ENCODE peak calls at places on chromosomes 12 and 14, in eight cellular contexts. Q is tibial nerve; V is ovary; M is Peyer's patch; O is glutamatergic neuron; D is adrenal gland; F is CD8-positive, alpha-beta T cell; Z is uterus. X is an unnamed sample.

GRCh38 chr12:98745578-98746391 is 100.7 kb downstream of the APAF1 start:
- DNase-seq in V (peak; percentile 41), M (no peak), F (no peak), D (peak; percentile 30), O (peak; percentile 48), Z (peak; percentile 18), Q (no peak), X (no peak)

GRCh38 chr12:26319511-26319910 is 124.1 kb downstream of the SSPN start:
- DNase-seq in O (no peak), Q (peak; percentile 49), Z (peak; percentile 61), D (peak; percentile 78), F (no peak), M (no peak), V (peak; percentile 81), X (no peak)

GRCh38 chr12:122318607-122319311 is 52.5 kb upstream of the VPS33A start:
- DNase-seq in D (peak; percentile 74), Q (no peak), O (no peak), V (no peak), M (no peak), Z (no peak), F (no peak), X (no peak)

GRCh38 chr12:70449074-70449757 is 83.1 kb downstream of the KCNMB4 start:
- DNase-seq in M (no peak), Q (no peak), Z (no peak), V (no peak), F (no peak), D (no peak), O (no peak), X (no peak)

GRCh38 chr12:4275869-4276253 is 2.3 kb downstream of the CCND2 start:
- DNase-seq in O (no peak), M (peak; percentile 60), Z (peak; percentile 66), Q (no peak), D (no peak), F (no peak), V (peak; percentile 22), X (no peak)

GRCh38 chr14:68945190-68945584 is 33.9 kb downstream of the ACTN1 start:
- DNase-seq in Q (no peak), M (no peak), F (no peak), D (no peak), V (no peak), O (no peak), Z (no peak), X (no peak)

GRCh38 chr12:104049278-104050257 is at the start of gene GLT8D2:
- DNase-seq in F (no peak), O (peak; percentile 34), V (peak; percentile 72), Z (peak; percentile 71), D (peak; percentile 48), Q (peak; percentile 56), M (peak; percentile 56), X (no peak)

GRCh38 chr14:69812725-69813124 is 15.7 kb upstream of the SLC10A1 start:
- DNase-seq in O (no peak), Z (no peak), F (no peak), D (no peak), V (no peak), M (no peak), Q (no peak), X (no peak)

GRCh38 chr14:92391746-92392145 is 68.8 kb downstream of the SLC24A4 start:
- DNase-seq in V (no peak), Z (no peak), O (no peak), Q (no peak), M (no peak), D (no peak), F (no peak), X (no peak)

GRCh38 chr12:30546121-30546520 is 149.5 kb downstream of the IPO8 start:
- DNase-seq in Q (no peak), O (no peak), V (no peak), M (no peak), D (no peak), Z (no peak), F (no peak), X (no peak)

GRCh38 chr14:91349481-91350074 is 68.0 kb downstream of the CCDC88C start:
- DNase-seq in V (no peak), F (no peak), D (no peak), Q (no peak), Z (no peak), O (no peak), M (no peak), X (no peak)

GRCh38 chr12:120115692-120116442 is 686 bp downstream of the RAB35 start:
- DNase-seq in D (peak; percentile 55), F (no peak), Z (no peak), O (peak; percentile 49), Q (no peak), V (peak; percentile 28), M (no peak), X (no peak)

GRCh38 chr12:117579939-117580717 is 218.7 kb upstream of the NOS1 start:
- DNase-seq in D (no peak), Z (no peak), M (no peak), Q (no peak), O (no peak), F (no peak), V (no peak), X (no peak)

GRCh38 chr12:52175411-52176350 is 16.1 kb downstream of the KRT80 start:
- DNase-seq in D (no peak), V (no peak), Z (no peak), M (no peak), Q (no peak), O (peak; percentile 14), F (no peak), X (no peak)

GRCh38 chr14:76133103-76133502 is 18.6 kb upstream of the GPATCH2L start:
- DNase-seq in F (no peak), V (no peak), Z (no peak), Q (no peak), O (no peak), D (no peak), M (no peak), X (no peak)

GRCh38 chr12:93573552-93574223 is 1.2 kb downstream of the SOCS2 start:
- DNase-seq in Q (no peak), O (no peak), F (no peak), D (peak; percentile 22), Z (peak; percentile 62), V (no peak), M (peak; percentile 54), X (no peak)

GRCh38 chr14:106691601-106692291 is 1165.4 kb downstream of the TMEM121 start:
- DNase-seq in M (no peak), F (peak; percentile 56), Q (no peak), O (no peak), V (no peak), Z (no peak), D (peak; percentile 16), X (peak; percentile 44)

GRCh38 chr12:1474567-1475153 is 119.7 kb downstream of the FBXL14 start:
- DNase-seq in D (no peak), F (no peak), O (no peak), Z (no peak), V (no peak), Q (no peak), M (no peak), X (no peak)

GRCh38 chr12:6218526-6218925 is 18.3 kb downstream of the CD9 start:
- DNase-seq in V (no peak), F (no peak), Q (no peak), Z (no peak), M (no peak), O (no peak), D (no peak), X (no peak)

GRCh38 chr14:76761198-76761848 is at the start of gene VASH1:
- DNase-seq in O (peak; percentile 85), Q (no peak), Z (no peak), M (peak; percentile 69), F (peak; percentile 77), D (peak; percentile 61), V (no peak), X (peak; percentile 58)

GRCh38 chr14:87250992-87251391 is 742.0 kb downstream of the GALC start:
- DNase-seq in O (no peak), V (no peak), M (no peak), Z (no peak), F (no peak), D (no peak), Q (no peak), X (no peak)

DNA sequence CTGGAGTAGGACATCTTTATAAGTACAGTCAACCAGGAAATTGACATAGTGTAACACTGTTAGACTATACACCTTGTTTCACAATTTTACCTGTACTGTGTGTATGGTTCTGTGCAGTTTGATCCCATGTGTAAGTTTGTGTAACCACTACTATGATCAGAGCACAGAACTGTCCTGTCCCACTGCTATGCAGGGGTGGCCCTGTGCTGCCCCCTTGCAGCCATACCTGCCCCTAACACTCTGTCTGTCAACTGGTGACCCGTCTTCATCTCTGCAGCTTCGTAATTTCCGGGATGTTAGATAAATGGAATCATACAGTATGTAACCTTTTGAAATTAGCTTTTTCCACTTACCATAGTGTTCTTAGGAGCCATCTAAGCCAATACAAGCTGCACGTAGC is 58.7 kb upstream of the RD3L start:
- DNase-seq in D (no peak), M (no peak), O (peak; percentile 47), Z (no peak), Q (no peak), V (no peak), F (no peak), X (no peak)
- TF ChIP-seq CTCF in D (no peak), M (no peak), O (peak; percentile 36), Z (no peak), Q (no peak), V (no peak), F (no peak), X (no peak)

DNA sequence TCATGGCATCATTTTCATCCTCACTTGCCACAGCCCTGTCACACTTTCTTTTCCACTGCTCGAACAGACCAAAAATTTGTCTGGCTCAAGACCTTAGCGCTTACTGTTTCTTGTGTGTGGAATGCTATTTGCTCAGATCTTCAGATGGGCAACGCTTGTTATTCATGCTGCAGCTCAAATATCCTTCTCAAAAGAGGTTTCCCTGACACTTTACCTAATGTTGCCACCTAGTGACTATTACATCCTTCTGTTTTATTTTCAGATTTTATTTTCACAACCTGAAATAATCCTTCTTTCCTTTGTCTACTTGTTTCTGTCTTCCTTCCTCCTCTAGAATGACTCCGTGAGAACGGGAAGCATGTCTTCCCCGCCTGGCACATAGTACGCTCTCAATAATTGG is 5.6 kb downstream of the FBXO33 start:
- DNase-seq in O (no peak), Z (no peak), Q (no peak), F (no peak), D (no peak), M (no peak), V (no peak), X (no peak)
- TF ChIP-seq CTCF in O (no peak), Z (peak; percentile 20), Q (no peak), F (peak; percentile 19), D (peak; percentile 40), M (no peak), V (no peak), X (no peak)

GRCh38 chr12:94980577-94980976 is 22.9 kb downstream of the NDUFA12 start:
- DNase-seq in D (no peak), O (no peak), V (no peak), Q (no peak), M (no peak), F (no peak), Z (no peak), X (no peak)
- TF ChIP-seq CTCF in D (peak; percentile 44), O (no peak), V (no peak), Q (peak; percentile 30), M (no peak), F (peak; percentile 26), Z (no peak), X (no peak)

DNA sequence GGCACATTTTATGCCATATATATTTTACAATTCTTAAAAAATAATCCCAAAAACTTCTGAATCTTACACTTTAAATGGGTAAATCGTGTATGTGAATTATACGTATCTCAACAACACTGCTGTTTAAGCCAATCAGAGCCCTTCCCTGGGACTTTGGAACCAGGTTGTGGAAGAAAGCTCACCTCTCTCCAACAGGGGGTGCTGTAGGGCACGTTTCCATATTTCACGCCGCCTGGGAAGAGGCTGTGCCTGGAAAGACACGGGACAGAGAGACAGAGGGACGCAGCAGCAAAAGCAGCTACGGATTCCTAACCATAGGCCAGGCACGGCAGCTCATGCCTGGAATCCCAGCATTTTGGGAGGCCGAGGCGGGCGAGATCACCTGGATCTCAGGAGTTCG is 29.4 kb upstream of the FBRSL1 start:
- DNase-seq in F (no peak), M (no peak), Z (no peak), O (no peak), V (no peak), Q (no peak), D (no peak), X (no peak)
- TF ChIP-seq CTCF in F (no peak), M (no peak), Z (no peak), O (peak; percentile 70), V (no peak), Q (no peak), D (no peak), X (no peak)

X was measured in activated B cell treated with CpG ODN at 0.5 μM for 24 hours.